ENCODE peak calls at places on chromosome 4, in ten cellular contexts. V, B, K, T, Y, E, G, O, Q and J are unnamed samples.

GRCh38 chr4:184370711-184371389 is 103.5 kb downstream of the IRF2 start:
- DNase-seq in K (no peak), E (no peak), B (no peak), Y (peak), O (no peak), Q (no peak), G (peak), V (no peak), T (no peak), J (peak)

GRCh38 chr4:139582044-139582443 is 26.0 kb upstream of the SETD7 start:
- DNase-seq in V (no peak), E (no peak), B (no peak), G (no peak), O (no peak), K (no peak), Q (no peak), Y (no peak), T (no peak), J (no peak)

GRCh38 chr4:41256131-41256739 is 493 bp upstream of the UCHL1 start:
- DNase-seq in K (peak), E (peak), G (peak), Y (no peak), V (peak), O (peak), T (no peak), Q (peak), B (no peak), J (peak)

GRCh38 chr4:170025523-170026252 is 507 bp downstream of the MFAP3L start:
- DNase-seq in E (no peak), K (peak), Q (no peak), B (no peak), Y (no peak), V (no peak), O (peak), G (peak), T (no peak), J (no peak)

GRCh38 chr4:61201562-61202099 is 1.5 kb downstream of the ADGRL3 start:
- DNase-seq in V (peak), E (peak), G (peak), B (no peak), T (no peak), O (peak), Q (no peak), Y (no peak), K (peak), J (peak)

GRCh38 chr4:155967098-155967497 is 13.4 kb upstream of the CTSO start:
- DNase-seq in E (no peak), V (no peak), T (no peak), O (no peak), K (no peak), B (no peak), Y (no peak), Q (peak), G (no peak), J (no peak)

GRCh38 chr4:150078996-150079581 is 844 bp downstream of the DCLK2 start:
- DNase-seq in O (peak), T (no peak), V (peak), G (no peak), Y (no peak), K (peak), B (no peak), E (peak), Q (peak), J (peak)

GRCh38 chr4:14700083-14700482 is 302.2 kb upstream of the CPEB2 start:
- DNase-seq in E (no peak), T (no peak), Y (no peak), V (no peak), B (no peak), G (no peak), Q (no peak), O (no peak), K (no peak), J (no peak)

GRCh38 chr4:104531390-104531789 is 36.7 kb upstream of the CXXC4 start:
- DNase-seq in E (no peak), Y (no peak), V (no peak), K (no peak), G (peak), T (no peak), O (peak), B (no peak), Q (no peak), J (no peak)

GRCh38 chr4:100287569-100287968 is 97.3 kb upstream of the DDIT4L start:
- DNase-seq in Y (no peak), V (no peak), K (no peak), T (no peak), G (no peak), E (no peak), Q (no peak), B (no peak), O (no peak), J (no peak)

GRCh38 chr4:101599620-101600019 is 190.9 kb upstream of the BANK1 start:
- DNase-seq in Y (no peak), B (no peak), G (peak), O (no peak), T (peak), V (no peak), E (peak), K (no peak), Q (peak), J (no peak)

GRCh38 chr4:159446266-159446976 is 343.5 kb downstream of the RAPGEF2 start:
- DNase-seq in B (no peak), T (no peak), E (peak), Y (no peak), K (peak), G (peak), O (peak), Q (peak), V (peak), J (peak)

GRCh38 chr4:153532227-153532626 is 66.1 kb downstream of the TMEM131L start:
- DNase-seq in Y (no peak), O (no peak), T (no peak), V (no peak), K (no peak), B (no peak), E (no peak), Q (no peak), G (no peak), J (no peak)